ENCODE peak calls at places on chromosomes 13 and 19, in seven cellular contexts. One of them, this sample, is unnamed.

GRCh38 chr19:55559684-55560083 is 14.3 kb upstream of the SBK3 start:
- DNase-seq in HepG2: no peak
- DNase-seq in A549: no peak
- DNase-seq in SK-N-SH: no peak
- DNase-seq in HCT116: no peak
- DNase-seq in GM12878: no peak
- DNase-seq in H1: no peak
- DNase-seq in this sample: no peak

GRCh38 chr19:5621311-5621944 is 1.1 kb downstream of the SAFB2 start:
- DNase-seq in HepG2: no peak
- DNase-seq in A549: no peak
- DNase-seq in SK-N-SH: no peak
- DNase-seq in HCT116: no peak
- DNase-seq in GM12878: no peak
- DNase-seq in H1: no peak
- DNase-seq in this sample: no peak

GRCh38 chr19:55579766-55580621 is 654 bp downstream of the ZNF579 start:
- DNase-seq in HepG2: peak
- DNase-seq in A549: peak
- DNase-seq in SK-N-SH: peak
- DNase-seq in HCT116: no peak
- DNase-seq in GM12878: no peak
- DNase-seq in H1: no peak
- DNase-seq in this sample: peak

GRCh38 chr13:66014757-66015156 is 1215.4 kb downstream of the PCDH9 start:
- DNase-seq in HepG2: no peak
- DNase-seq in A549: no peak
- DNase-seq in SK-N-SH: no peak
- DNase-seq in HCT116: no peak
- DNase-seq in GM12878: no peak
- DNase-seq in H1: no peak
- DNase-seq in this sample: no peak

GRCh38 chr19:36775768-36776167 is 3.2 kb upstream of the ZNF850 start:
- DNase-seq in HepG2: no peak
- DNase-seq in A549: no peak
- DNase-seq in SK-N-SH: no peak
- DNase-seq in HCT116: no peak
- DNase-seq in GM12878: no peak
- DNase-seq in H1: peak
- DNase-seq in this sample: no peak

GRCh38 chr19:1131718-1132552 is 28.1 kb downstream of the GPX4 start:
- DNase-seq in HepG2: no peak
- DNase-seq in A549: peak
- DNase-seq in SK-N-SH: no peak
- DNase-seq in HCT116: no peak
- DNase-seq in GM12878: peak
- DNase-seq in H1: no peak
- DNase-seq in this sample: peak

GRCh38 chr13:88066847-88067246 is 395.7 kb downstream of the SLITRK5 start:
- DNase-seq in HepG2: no peak
- DNase-seq in A549: no peak
- DNase-seq in SK-N-SH: no peak
- DNase-seq in HCT116: no peak
- DNase-seq in GM12878: no peak
- DNase-seq in H1: no peak
- DNase-seq in this sample: no peak

GRCh38 chr13:50053844-50054243 is 38.6 kb downstream of the KCNRG start:
- DNase-seq in HepG2: no peak
- DNase-seq in A549: no peak
- DNase-seq in SK-N-SH: no peak
- DNase-seq in HCT116: no peak
- DNase-seq in GM12878: no peak
- DNase-seq in H1: no peak
- DNase-seq in this sample: no peak

GRCh38 chr13:27830010-27830409 is 37.7 kb downstream of the GSX1 start:
- DNase-seq in HepG2: no peak
- DNase-seq in A549: peak
- DNase-seq in SK-N-SH: peak
- DNase-seq in HCT116: peak
- DNase-seq in GM12878: no peak
- DNase-seq in H1: no peak
- DNase-seq in this sample: peak

GRCh38 chr19:6766357-6767080 is 716 bp downstream of the SH2D3A start:
- DNase-seq in HepG2: no peak
- DNase-seq in A549: peak
- DNase-seq in SK-N-SH: no peak
- DNase-seq in HCT116: no peak
- DNase-seq in GM12878: no peak
- DNase-seq in H1: no peak
- DNase-seq in this sample: no peak

GRCh38 chr19:31498781-31499180 is 149.5 kb upstream of the TSHZ3 start:
- DNase-seq in HepG2: no peak
- DNase-seq in A549: no peak
- DNase-seq in SK-N-SH: no peak
- DNase-seq in HCT116: no peak
- DNase-seq in GM12878: no peak
- DNase-seq in H1: no peak
- DNase-seq in this sample: no peak

GRCh38 chr19:58317481-58318072 is 9.2 kb upstream of the ZSCAN22 start:
- DNase-seq in HepG2: no peak
- DNase-seq in A549: peak
- DNase-seq in SK-N-SH: no peak
- DNase-seq in HCT116: no peak
- DNase-seq in GM12878: no peak
- DNase-seq in H1: no peak
- DNase-seq in this sample: peak

GRCh38 chr13:32846556-32846955 is 169.7 kb upstream of the KL start:
- DNase-seq in HepG2: no peak
- DNase-seq in A549: no peak
- DNase-seq in SK-N-SH: no peak
- DNase-seq in HCT116: no peak
- DNase-seq in GM12878: no peak
- DNase-seq in H1: peak
- DNase-seq in this sample: no peak

GRCh38 chr13:44294868-44295267 is 78.8 kb upstream of the SERP2 start:
- DNase-seq in HepG2: no peak
- DNase-seq in A549: no peak
- DNase-seq in SK-N-SH: no peak
- DNase-seq in HCT116: no peak
- DNase-seq in GM12878: no peak
- DNase-seq in H1: no peak
- DNase-seq in this sample: peak

GRCh38 chr19:45517641-45518468 is 10.6 kb downstream of the VASP start:
- DNase-seq in HepG2: no peak
- DNase-seq in A549: no peak
- DNase-seq in SK-N-SH: no peak
- DNase-seq in HCT116: no peak
- DNase-seq in GM12878: no peak
- DNase-seq in H1: no peak
- DNase-seq in this sample: no peak

GRCh38 chr19:55912916-55913315 is 19.2 kb downstream of the NLRP13 start:
- DNase-seq in HepG2: no peak
- DNase-seq in A549: no peak
- DNase-seq in SK-N-SH: no peak
- DNase-seq in HCT116: no peak
- DNase-seq in GM12878: no peak
- DNase-seq in H1: no peak
- DNase-seq in this sample: no peak

GRCh38 chr13:48643159-48643558 is 10.6 kb upstream of the CYSLTR2 start:
- DNase-seq in HepG2: no peak
- DNase-seq in A549: no peak
- DNase-seq in SK-N-SH: no peak
- DNase-seq in HCT116: no peak
- DNase-seq in GM12878: no peak
- DNase-seq in H1: no peak
- DNase-seq in this sample: no peak

GRCh38 chr19:2266183-2266993 is 10.2 kb upstream of the JSRP1 start:
- DNase-seq in HepG2: peak
- DNase-seq in A549: no peak
- DNase-seq in SK-N-SH: peak
- DNase-seq in HCT116: no peak
- DNase-seq in GM12878: peak
- DNase-seq in H1: no peak
- DNase-seq in this sample: peak

GRCh38 chr13:20702945-20703784 is at the start of gene IL17D:
- DNase-seq in HepG2: no peak
- DNase-seq in A549: no peak
- DNase-seq in SK-N-SH: peak
- DNase-seq in HCT116: no peak
- DNase-seq in GM12878: no peak
- DNase-seq in H1: no peak
- DNase-seq in this sample: peak

GRCh38 chr19:46906221-46906620 is 45.4 kb downstream of the ARHGAP35 start:
- DNase-seq in HepG2: no peak
- DNase-seq in A549: no peak
- DNase-seq in SK-N-SH: no peak
- DNase-seq in HCT116: no peak
- DNase-seq in GM12878: no peak
- DNase-seq in H1: no peak
- DNase-seq in this sample: no peak

DNA sequence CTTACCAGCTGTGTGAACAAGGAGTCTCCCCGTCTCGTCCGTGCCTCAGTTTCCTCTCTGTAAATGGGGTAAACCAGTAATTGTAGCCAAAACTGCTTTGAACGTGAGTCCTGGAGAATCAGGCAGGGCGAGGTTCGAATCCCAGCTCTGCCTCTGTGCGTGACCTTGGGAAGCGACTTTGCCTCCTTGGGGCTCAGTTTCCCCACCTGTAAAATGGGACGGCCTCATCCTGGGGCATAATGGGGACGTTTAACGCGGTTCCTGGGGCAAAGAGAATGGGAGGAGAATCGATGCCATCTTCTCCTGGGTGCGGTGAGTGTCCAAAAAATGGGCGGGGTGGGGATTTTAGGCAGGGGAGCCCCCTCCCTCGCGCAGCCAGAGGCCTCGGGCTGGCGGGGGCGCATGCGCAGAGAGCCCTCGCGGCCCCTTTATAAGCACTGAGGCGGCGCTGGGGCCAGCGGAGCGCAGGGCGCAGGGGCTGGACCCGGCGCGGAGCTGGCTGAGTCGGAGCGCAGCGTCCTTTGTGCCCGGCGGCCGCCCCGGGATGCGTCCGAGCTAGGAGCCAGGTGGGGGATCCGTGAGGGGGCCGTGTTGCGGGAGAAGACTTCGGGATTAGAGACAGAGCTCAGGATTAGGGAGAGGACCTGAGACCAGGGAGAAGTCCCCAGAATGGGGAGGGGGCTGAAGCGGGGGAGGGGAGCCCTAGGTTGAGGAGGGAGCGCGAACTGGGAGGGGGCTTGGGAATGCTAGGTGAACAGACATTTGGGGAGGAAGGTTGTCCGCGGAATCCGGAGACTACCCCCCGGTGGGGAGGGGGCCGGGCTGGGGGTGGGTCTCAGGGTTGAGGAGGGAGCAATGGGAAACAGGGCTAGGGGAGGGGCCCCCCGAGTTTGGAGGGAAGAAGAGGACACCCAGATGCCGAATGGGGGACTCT is at the start of gene NCAN:
- DNase-seq in HepG2: no peak
- DNase-seq in A549: no peak
- DNase-seq in SK-N-SH: peak
- DNase-seq in HCT116: no peak
- DNase-seq in GM12878: no peak
- DNase-seq in H1: no peak
- DNase-seq in this sample: no peak
- TF ChIP-seq MAX in HepG2: no peak
- TF ChIP-seq MAX in A549: no peak
- TF ChIP-seq MAX in SK-N-SH: no peak
- TF ChIP-seq MAX in HCT116: no peak
- TF ChIP-seq MAX in GM12878: no peak
- TF ChIP-seq MAX in H1: no peak
- TF ChIP-seq MAX in this sample: no peak

DNA sequence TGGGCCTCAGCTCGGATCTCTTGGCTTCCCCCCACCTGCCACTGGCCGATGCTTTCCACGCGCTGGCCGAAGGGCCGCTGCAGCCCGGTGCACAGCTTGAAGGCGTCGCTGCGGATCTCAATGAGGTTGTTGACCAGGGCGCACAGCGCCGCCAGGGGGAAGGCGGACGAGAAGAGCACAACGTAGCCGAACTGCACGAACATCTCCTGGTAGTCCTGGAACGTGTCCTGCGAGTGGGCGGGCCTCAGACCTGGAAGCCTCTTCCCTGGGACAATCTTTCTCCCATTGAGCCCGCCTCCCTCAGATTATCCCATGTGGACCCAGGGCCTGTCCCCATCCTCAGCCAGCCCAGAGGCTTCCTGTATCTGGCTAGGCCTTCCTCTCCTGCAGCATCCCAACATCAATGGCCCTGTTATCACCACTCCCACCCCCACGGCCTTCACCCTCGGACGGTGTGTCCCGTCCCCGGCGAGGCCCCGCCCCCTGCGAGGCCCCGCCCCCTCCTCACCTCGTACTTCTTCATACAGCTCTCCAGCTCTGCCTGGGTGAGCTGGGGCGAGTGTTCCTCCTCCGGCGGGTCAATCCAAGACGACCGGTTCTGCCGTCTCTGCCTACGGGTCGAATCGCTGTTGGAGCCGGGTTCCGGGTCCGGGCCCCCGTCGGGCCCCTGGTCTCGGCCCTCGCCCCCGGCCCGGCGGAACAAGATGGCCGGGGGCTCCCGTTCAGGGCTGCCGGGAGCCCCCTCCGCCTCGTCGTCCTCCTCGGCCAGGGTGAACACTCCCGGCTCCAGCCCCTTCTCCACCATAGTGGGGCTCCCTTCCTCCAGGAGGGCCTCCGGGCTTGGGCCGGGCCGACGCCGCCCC is 6.8 kb downstream of the ANO8 start:
- DNase-seq in HepG2: peak
- DNase-seq in A549: no peak
- DNase-seq in SK-N-SH: peak
- DNase-seq in HCT116: peak
- DNase-seq in GM12878: no peak
- DNase-seq in H1: no peak
- DNase-seq in this sample: peak
- TF ChIP-seq CTCF in HepG2: no peak
- TF ChIP-seq CTCF in A549: no peak
- TF ChIP-seq CTCF in SK-N-SH: no peak
- TF ChIP-seq CTCF in HCT116: no peak
- TF ChIP-seq CTCF in GM12878: no peak
- TF ChIP-seq CTCF in H1: peak
- TF ChIP-seq CTCF in this sample: no peak

GRCh38 chr19:10852098-10852800 is 4.0 kb downstream of the C19orf38 start:
- DNase-seq in HepG2: peak
- DNase-seq in A549: peak
- DNase-seq in SK-N-SH: no peak
- DNase-seq in HCT116: no peak
- DNase-seq in GM12878: no peak
- DNase-seq in H1: no peak
- DNase-seq in this sample: no peak
- TF ChIP-seq MAX in HepG2: no peak
- TF ChIP-seq MAX in A549: no peak
- TF ChIP-seq MAX in SK-N-SH: no peak
- TF ChIP-seq MAX in HCT116: no peak
- TF ChIP-seq MAX in GM12878: no peak
- TF ChIP-seq MAX in H1: no peak
- TF ChIP-seq MAX in this sample: no peak

DNA sequence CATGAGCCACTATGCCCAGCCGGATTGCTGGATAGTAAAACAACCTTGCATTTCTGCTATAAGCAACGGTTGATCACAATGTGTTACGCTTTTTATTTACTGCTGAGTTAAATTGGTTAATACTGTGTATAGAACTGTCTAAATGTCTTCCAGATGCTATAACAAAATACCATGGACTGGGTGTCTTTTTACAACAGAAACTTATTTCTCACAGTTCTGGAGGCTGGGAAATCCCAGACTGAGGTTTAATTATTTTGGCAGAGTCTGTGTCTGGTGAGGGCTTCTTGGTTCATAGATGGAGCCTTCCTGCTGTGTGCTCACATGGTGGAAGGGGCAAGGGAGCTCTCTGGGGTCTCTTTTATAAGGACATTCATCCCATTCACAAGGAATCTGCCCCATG is 65.5 kb downstream of the ING1 start:
- DNase-seq in HepG2: no peak
- DNase-seq in A549: no peak
- DNase-seq in SK-N-SH: no peak
- DNase-seq in HCT116: no peak
- DNase-seq in GM12878: no peak
- DNase-seq in H1: no peak
- DNase-seq in this sample: no peak
- TF ChIP-seq CTCF in HepG2: no peak
- TF ChIP-seq CTCF in A549: no peak
- TF ChIP-seq CTCF in SK-N-SH: no peak
- TF ChIP-seq CTCF in HCT116: no peak
- TF ChIP-seq CTCF in GM12878: no peak
- TF ChIP-seq CTCF in H1: no peak
- TF ChIP-seq CTCF in this sample: no peak

This sample was measured in NB4.